ENCODE peak calls at places on chromosome 22, in seven cellular contexts. O is brain microvascular endothelial cell, B is mammary epithelial cell, R is cardiac fibroblast, A is lung, M is testis, W is fibroblast of the aortic adventitia. E is an unnamed sample.

GRCh38 chr22:20463324-20464095 is 25.9 kb upstream of the SCARF2 start:
- DNase-seq in O (no peak), B (no peak), R (no peak), A (no peak), M (no peak), W (no peak), E (no peak)

GRCh38 chr22:21936151-21936778 is 16.4 kb downstream of the PPM1F start:
- DNase-seq in O (no peak), B (no peak), R (peak), A (peak), M (no peak), W (no peak), E (no peak)

GRCh38 chr22:43242627-43243026 is 55.7 kb upstream of the TTLL12 start:
- DNase-seq in O (no peak), B (no peak), R (no peak), A (no peak), M (no peak), W (no peak), E (no peak)

GRCh38 chr22:50008151-50009040 is 4.2 kb downstream of the IL17REL start:
- DNase-seq in O (no peak), B (no peak), R (no peak), A (no peak), M (no peak), W (no peak), E (no peak)

GRCh38 chr22:42419328-42419881 is 12.8 kb downstream of the NFAM1 start:
- DNase-seq in O (no peak), B (no peak), R (no peak), A (no peak), M (no peak), W (no peak), E (no peak)

GRCh38 chr22:49789289-49790141 is 38.2 kb downstream of the BRD1 start:
- DNase-seq in O (no peak), B (no peak), R (peak), A (no peak), M (no peak), W (peak), E (peak)

GRCh38 chr22:42317691-42318547 is 47.5 kb upstream of the TCF20 start:
- DNase-seq in O (no peak), B (peak), R (no peak), A (peak), M (no peak), W (no peak), E (no peak)

GRCh38 chr22:35172452-35172851 is 84.8 kb upstream of the HMGXB4 start:
- DNase-seq in O (no peak), B (no peak), R (no peak), A (no peak), M (no peak), W (no peak), E (no peak)

GRCh38 chr22:42970029-42970428 is 44.9 kb downstream of the PACSIN2 start:
- DNase-seq in O (no peak), B (peak), R (no peak), A (no peak), M (no peak), W (no peak), E (no peak)

GRCh38 chr22:19505735-19506126 is 18.5 kb downstream of the CLDN5 start:
- DNase-seq in O (no peak), B (no peak), R (no peak), A (no peak), M (no peak), W (no peak), E (no peak)

GRCh38 chr22:32103648-32104326 is 55.3 kb downstream of the C22orf42 start:
- DNase-seq in O (no peak), B (no peak), R (peak), A (no peak), M (no peak), W (peak), E (peak)

GRCh38 chr22:18023509-18024275 is 669 bp downstream of the MICAL3 start:
- DNase-seq in O (no peak), B (peak), R (peak), A (peak), M (peak), W (peak), E (peak)

GRCh38 chr22:49826603-49827306 is 918 bp downstream of the BRD1 start:
- DNase-seq in O (no peak), B (peak), R (peak), A (no peak), M (peak), W (peak), E (peak)

GRCh38 chr22:31276426-31277167 is 15.7 kb downstream of the PIK3IP1 start:
- DNase-seq in O (no peak), B (no peak), R (no peak), A (no peak), M (no peak), W (no peak), E (no peak)

GRCh38 chr22:17536269-17536668 is 27.0 kb upstream of the SLC25A18 start:
- DNase-seq in O (no peak), B (no peak), R (no peak), A (peak), M (no peak), W (peak), E (no peak)

GRCh38 chr22:30733081-30733680 is 38.5 kb downstream of the OSBP2 start:
- DNase-seq in O (peak), B (no peak), R (peak), A (no peak), M (no peak), W (peak), E (peak)

GRCh38 chr22:36745301-36745995 is 30.5 kb downstream of the IFT27 start:
- DNase-seq in O (no peak), B (peak), R (no peak), A (no peak), M (no peak), W (no peak), E (no peak)

GRCh38 chr22:18980829-18981228 is 44.7 kb upstream of the PRODH start:
- DNase-seq in O (no peak), B (no peak), R (no peak), A (no peak), M (no peak), W (no peak), E (no peak)

GRCh38 chr22:50443801-50444625 is 30.8 kb downstream of the SBF1 start:
- DNase-seq in O (no peak), B (no peak), R (no peak), A (no peak), M (no peak), W (no peak), E (peak)

GRCh38 chr22:31750365-31751284 is 693 bp upstream of the PRR14L start:
- DNase-seq in O (no peak), B (no peak), R (no peak), A (no peak), M (no peak), W (no peak), E (no peak)

GRCh38 chr22:38704568-38705234 is 1.0 kb upstream of the GTPBP1 start:
- DNase-seq in O (no peak), B (peak), R (peak), A (no peak), M (no peak), W (peak), E (no peak)
- H3K4me3 ChIP-seq in O (peak), B (peak), R (peak), A (no peak), M (peak), W (peak), E (peak)

DNA sequence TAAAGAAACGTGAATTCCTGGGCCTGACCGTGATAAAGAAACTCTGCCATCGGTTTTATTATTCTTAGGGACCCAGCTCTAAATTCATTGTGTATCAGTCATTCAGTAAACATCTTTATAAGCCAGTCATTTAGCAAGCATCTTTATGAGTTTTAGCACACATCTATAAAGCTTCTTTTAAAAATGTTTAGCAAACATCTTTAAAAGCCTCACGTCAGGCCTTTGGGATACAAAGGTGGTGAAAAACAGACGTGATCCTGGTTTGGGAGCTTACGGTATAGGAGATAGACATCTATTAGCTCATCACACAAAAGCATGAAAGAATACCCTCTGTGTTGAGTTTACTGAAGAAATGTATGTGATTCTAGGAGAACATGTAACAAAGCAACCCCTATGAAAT is 320.2 kb downstream of the LARGE1 start:
- DNase-seq in O (no peak), B (no peak), R (no peak), A (no peak), M (no peak), W (no peak), E (no peak)
- TF ChIP-seq CTCF in O (no peak), B (no peak), R (no peak), A (no peak), M (no peak), W (no peak), E (no peak)

DNA sequence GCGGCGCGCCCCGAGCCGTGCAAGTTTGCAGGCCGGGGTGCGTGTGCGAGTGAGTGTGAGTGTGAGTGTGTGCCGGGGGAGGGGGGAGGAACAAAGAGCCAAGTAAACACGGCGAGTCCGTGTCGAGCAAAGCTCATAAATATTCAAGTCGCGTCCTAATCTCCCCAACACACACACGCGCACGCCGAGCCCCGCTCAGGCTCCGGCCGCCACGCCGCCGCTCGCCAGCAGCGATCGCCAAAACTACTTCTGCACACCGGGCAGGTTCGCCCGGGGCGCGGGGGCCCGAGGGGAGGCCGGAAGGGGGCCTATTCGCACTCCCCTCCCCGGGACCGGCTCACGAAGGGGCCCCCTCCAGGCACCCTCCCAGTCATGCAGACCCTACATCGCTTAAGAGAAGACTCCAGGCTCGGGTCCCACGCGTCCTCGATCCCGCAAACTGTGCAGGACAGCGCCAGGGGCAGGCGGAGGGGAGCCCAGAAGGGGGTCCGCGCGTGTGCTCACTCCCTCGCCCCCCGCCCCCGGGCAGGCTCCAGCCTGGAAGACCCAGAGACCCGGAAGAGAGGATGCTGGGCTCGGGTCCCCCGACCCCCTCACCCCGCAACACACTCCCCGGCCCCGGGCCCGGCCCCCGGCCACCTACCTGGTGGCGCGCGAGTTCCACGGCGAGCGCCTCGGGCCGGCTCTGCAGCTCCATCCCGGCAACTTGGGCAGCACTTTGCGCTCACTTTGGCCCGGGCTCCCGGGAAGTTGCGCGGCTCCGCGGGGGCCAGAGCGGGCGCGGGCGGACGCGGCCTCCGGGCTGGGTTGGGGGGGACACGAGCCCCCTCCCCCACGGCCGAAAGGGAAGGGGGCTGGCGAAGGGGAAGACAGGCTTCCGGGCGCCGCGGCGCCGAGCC is 703 bp downstream of the PHF21B start:
- DNase-seq in O (no peak), B (peak), R (peak), A (no peak), M (peak), W (no peak), E (peak)
- H3K4me3 ChIP-seq in O (no peak), B (peak), R (no peak), A (no peak), M (peak), W (no peak), E (no peak)

GRCh38 chr22:46481386-46481785 is 56.0 kb downstream of the CELSR1 start:
- DNase-seq in O (no peak), B (no peak), R (no peak), A (no peak), M (no peak), W (no peak), E (no peak)

GRCh38 chr22:46484156-46484860 is 53.1 kb downstream of the CELSR1 start:
- DNase-seq in O (no peak), B (no peak), R (no peak), A (no peak), M (no peak), W (no peak), E (no peak)

GRCh38 chr22:46483353-46483752 is 54.1 kb downstream of the CELSR1 start:
- DNase-seq in O (no peak), B (no peak), R (peak), A (no peak), M (no peak), W (no peak), E (no peak)

GRCh38 chr22:46480396-46480795 is 57.0 kb downstream of the CELSR1 start:
- DNase-seq in O (no peak), B (peak), R (no peak), A (no peak), M (no peak), W (no peak), E (no peak)

DNA sequence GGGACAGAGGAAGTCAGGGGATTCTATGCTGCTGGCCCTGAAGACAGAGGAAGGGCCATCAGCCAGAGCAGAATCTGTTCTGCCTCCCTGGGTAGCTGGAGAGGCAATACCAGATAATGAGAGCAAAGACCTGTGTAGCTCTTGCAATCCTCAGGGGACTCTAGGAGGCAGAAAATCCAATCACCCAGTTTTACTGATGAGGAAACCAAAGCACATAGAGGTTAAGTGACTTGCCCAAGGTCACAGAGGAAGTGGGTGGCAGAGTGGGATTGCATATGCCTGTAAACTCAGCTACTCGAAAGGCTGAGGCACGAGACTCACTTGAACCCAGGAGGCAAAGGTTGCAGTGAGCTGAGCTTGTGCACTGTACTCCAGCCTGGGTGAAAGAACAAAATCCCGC is 55.1 kb downstream of the CELSR1 start:
- DNase-seq in O (no peak), B (no peak), R (no peak), A (no peak), M (no peak), W (no peak), E (no peak)
- TF ChIP-seq CTCF in O (no peak), B (no peak), R (no peak), A (no peak), M (no peak), W (no peak), E (no peak)

GRCh38 chr22:25361899-25362214 is 142.4 kb downstream of the CRYBB2 start:
- DNase-seq in O (no peak), B (no peak), R (no peak), A (no peak), M (no peak), W (no peak), E (no peak)
- H3K4me3 ChIP-seq in O (no peak), B (no peak), R (no peak), A (no peak), M (no peak), W (no peak), E (no peak)

GRCh38 chr22:41285820-41286638 is at the start of gene RANGAP1:
- DNase-seq in O (peak), B (peak), R (peak), A (peak), M (peak), W (peak), E (peak)

GRCh38 chr22:41290262-41291221 is 4.6 kb upstream of the RANGAP1 start:
- DNase-seq in O (peak), B (peak), R (peak), A (no peak), M (no peak), W (peak), E (peak)

GRCh38 chr22:41289681-41290080 is 3.7 kb upstream of the RANGAP1 start:
- DNase-seq in O (no peak), B (no peak), R (peak), A (no peak), M (no peak), W (peak), E (no peak)

GRCh38 chr22:41286639-41287091 is 678 bp upstream of the RANGAP1 start:
- DNase-seq in O (peak), B (no peak), R (peak), A (peak), M (peak), W (peak), E (no peak)

DNA sequence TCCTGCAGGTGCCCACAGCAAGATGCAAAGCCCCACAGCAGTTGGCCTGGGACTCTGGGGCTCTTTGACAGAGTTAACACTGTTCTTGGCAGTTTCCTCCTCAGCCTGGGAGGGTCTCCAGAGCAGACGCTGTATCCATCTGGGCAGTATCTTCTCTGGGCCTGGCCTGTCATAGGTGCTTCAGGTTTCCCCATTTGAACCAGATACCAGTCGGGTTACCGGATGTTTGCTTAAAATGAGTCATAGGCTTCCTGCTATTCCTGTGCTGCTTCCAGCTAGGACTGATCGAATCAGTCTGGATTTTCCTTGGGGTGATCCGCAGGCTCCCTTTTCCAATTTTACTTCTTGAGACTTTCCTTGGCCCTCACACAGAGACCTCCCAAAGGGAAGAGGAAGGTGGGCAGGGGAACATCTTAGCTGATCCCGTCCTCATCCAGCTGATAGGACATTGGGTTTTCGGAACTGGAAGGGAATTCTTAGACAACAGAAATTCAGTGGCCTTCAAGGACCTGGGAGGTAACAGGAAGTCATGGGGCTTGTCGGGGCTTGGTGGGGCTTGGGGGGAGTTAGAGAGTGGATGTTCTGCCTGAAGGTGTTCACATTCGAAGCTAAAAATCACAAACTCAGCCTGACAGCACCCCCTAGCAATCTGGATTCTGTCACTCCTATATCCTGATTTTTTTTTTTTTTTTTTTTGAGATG is 2.4 kb upstream of the RANGAP1 start:
- DNase-seq in O (peak), B (peak), R (peak), A (no peak), M (no peak), W (peak), E (peak)
- TF ChIP-seq CTCF in O (no peak), B (peak), R (no peak), A (no peak), M (no peak), W (no peak), E (no peak)

DNA sequence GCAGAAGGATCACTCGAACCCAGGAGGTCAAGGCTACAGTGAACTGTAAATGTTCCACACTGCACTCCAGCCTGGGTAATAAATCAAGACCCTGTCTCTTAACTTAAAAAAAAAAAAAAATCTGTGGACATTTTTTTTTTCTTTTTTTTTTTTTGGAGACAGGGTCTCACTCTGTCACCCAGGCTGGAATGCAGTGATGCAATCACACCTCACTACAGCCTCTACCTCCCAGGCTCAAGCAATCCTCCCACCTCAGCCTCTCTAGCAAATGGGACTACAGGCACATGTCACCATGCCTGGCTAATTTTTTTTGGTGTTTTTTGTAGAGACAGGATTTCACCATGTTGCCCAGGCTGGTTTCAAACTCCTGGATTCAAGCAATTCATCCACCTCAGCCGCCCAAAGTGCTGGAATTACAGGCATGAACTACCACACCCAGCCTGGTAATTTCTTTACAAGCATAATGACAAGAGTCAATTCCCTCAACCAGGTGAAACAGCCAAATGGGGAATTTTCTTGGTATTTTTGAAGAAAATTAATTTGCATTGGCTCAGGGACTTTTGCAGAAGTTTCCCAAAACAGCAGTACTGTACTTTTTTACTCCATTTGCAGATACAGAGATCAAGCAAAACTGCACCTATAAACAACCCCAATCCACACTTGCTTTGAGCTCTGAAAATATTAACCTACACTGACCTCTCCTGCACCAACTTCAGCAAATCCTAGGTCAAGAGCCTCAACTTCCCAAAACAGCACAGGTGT is 44.0 kb downstream of the MRTFA start:
- DNase-seq in O (no peak), B (no peak), R (no peak), A (no peak), M (no peak), W (no peak), E (no peak)
- H3K4me3 ChIP-seq in O (no peak), B (no peak), R (no peak), A (no peak), M (no peak), W (no peak), E (no peak)

GRCh38 chr22:24559471-24559870 is 3.7 kb downstream of the SNRPD3 start:
- DNase-seq in O (no peak), B (no peak), R (no peak), A (no peak), M (no peak), W (no peak), E (no peak)
- TF ChIP-seq CTCF in O (no peak), B (no peak), R (no peak), A (no peak), M (no peak), W (no peak), E (no peak)

DNA sequence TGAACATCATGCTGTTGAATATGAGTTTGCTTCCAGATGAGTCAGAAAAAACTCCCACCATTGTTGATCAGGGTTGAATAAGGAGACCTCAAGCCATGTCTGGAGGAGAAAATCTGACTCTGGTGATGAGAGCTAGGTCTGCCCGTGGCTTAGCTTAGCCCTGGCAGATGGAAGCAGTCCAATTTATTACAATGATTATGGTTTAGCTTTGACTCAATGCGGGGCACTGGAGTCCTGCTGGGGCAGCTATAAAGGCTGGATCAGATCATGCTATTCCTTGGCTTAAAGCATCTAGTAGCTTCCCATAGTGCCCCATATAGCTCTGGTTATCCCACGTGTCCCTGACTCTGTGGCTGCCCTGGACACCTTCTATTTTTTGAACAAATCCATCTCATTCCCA is 506.5 kb downstream of the MN1 start:
- DNase-seq in O (no peak), B (peak), R (no peak), A (no peak), M (no peak), W (no peak), E (no peak)
- H3K4me3 ChIP-seq in O (no peak), B (no peak), R (no peak), A (no peak), M (no peak), W (no peak), E (no peak)